ENCODE peak calls at places on chromosomes 7 and 10, in ten cellular contexts. D is effector memory CD4-positive, alpha-beta T cell; Q is LoVo; V is C1 segment of cervical spinal cord; H is lung microvascular endothelial cell; T is kidney; P is Calu3; O is stimulated activated CD4-positive, alpha-beta T cell treated with anti-CD3 and anti-CD28 coated beads, Interleukin-1b, Interleukin-23, amount 100 ng/mL, for 24 hours; E is transverse colon; X is substantia nigra. U is an unnamed sample.

GRCh38 chr10:125217986-125218675 is 57.8 kb upstream of the CTBP2 start:
- DNase-seq in D (no peak), E (no peak), O (no peak), Q (no peak), P (peak; percentile 23), T (no peak), V (no peak), X (no peak), H (no peak), U (no peak)

GRCh38 chr7:157687845-157688244 is 351.0 kb downstream of the DNAJB6 start:
- DNase-seq in E (no peak), V (no peak), X (no peak), D (no peak), O (no peak), Q (no peak), P (no peak), H (no peak), T (no peak), U (no peak)

GRCh38 chr10:68594405-68594804 is 34.3 kb downstream of the TET1 start:
- DNase-seq in E (no peak), H (no peak), O (no peak), P (peak; percentile 7), D (no peak), T (no peak), X (no peak), V (no peak), Q (no peak), U (peak; percentile 15)

GRCh38 chr7:36115448-36116321 is 37.4 kb upstream of the EEPD1 start:
- DNase-seq in Q (peak; percentile 99), V (no peak), P (peak; percentile 94), X (no peak), O (peak; percentile 63), H (peak; percentile 59), D (no peak), T (peak; percentile 89), E (peak; percentile 78), U (peak; percentile 13)

GRCh38 chr10:30751678-30752331 is 122.3 kb upstream of the LYZL2 start:
- DNase-seq in V (peak; percentile 49), T (no peak), X (peak; percentile 76), Q (peak; percentile 70), E (peak; percentile 24), P (peak; percentile 87), H (peak; percentile 56), D (peak; percentile 32), O (peak; percentile 38), U (no peak)

GRCh38 chr10:98466916-98467505 is 20.3 kb upstream of the HPS1 start:
- DNase-seq in D (no peak), E (no peak), O (no peak), T (no peak), Q (no peak), X (no peak), V (no peak), H (no peak), P (no peak), U (no peak)

GRCh38 chr10:78760463-78761240 is 308.1 kb upstream of the ZMIZ1 start:
- DNase-seq in P (no peak), T (no peak), Q (no peak), E (no peak), X (no peak), D (no peak), V (no peak), H (no peak), O (no peak), U (no peak)

GRCh38 chr10:49168821-49169495 is 19.2 kb downstream of the TMEM273 start:
- DNase-seq in H (no peak), T (no peak), V (no peak), E (no peak), O (no peak), X (no peak), Q (no peak), P (no peak), D (no peak), U (no peak)

GRCh38 chr10:1367938-1368697 is 311.9 kb downstream of the WDR37 start:
- DNase-seq in X (no peak), D (no peak), E (no peak), Q (no peak), O (no peak), T (no peak), V (no peak), P (no peak), H (no peak), U (no peak)

GRCh38 chr10:121804460-121804859 is 123.4 kb downstream of the ATE1 start:
- DNase-seq in E (no peak), T (no peak), P (no peak), X (no peak), H (no peak), V (no peak), O (no peak), D (no peak), Q (no peak), U (no peak)

GRCh38 chr10:95604630-95605029 is 43.5 kb upstream of the SORBS1 start:
- DNase-seq in H (peak; percentile 18), E (no peak), Q (no peak), T (no peak), V (no peak), P (no peak), O (no peak), X (no peak), D (no peak), U (no peak)